ENCODE peak calls at places on chromosomes 13 and 19, in four cellular contexts. T, N, V and Y are unnamed samples.

GRCh38 chr13:48532146-48532472 is 771 bp downstream of the RCBTB2 start:
- DNase-seq in T (no peak), N (no peak), V (no peak), Y (no peak)

GRCh38 chr13:66339214-66339613 is 890.9 kb downstream of the PCDH9 start:
- DNase-seq in T (no peak), N (no peak), V (no peak), Y (no peak)

GRCh38 chr19:30649934-30650614 is 277.9 kb downstream of the ZNF536 start:
- DNase-seq in T (peak), N (peak), V (peak), Y (peak)

GRCh38 chr13:50511877-50512332 is 331.6 kb downstream of the DLEU7 start:
- DNase-seq in T (peak), N (no peak), V (no peak), Y (peak)

GRCh38 chr13:85997587-85997986 is 198.4 kb upstream of the SLITRK6 start:
- DNase-seq in T (no peak), N (no peak), V (no peak), Y (no peak)

GRCh38 chr13:114067886-114068722 is 64.3 kb downstream of the RASA3 start:
- DNase-seq in T (no peak), N (no peak), V (no peak), Y (no peak)

GRCh38 chr13:72504026-72504925 is 223.2 kb downstream of the MZT1 start:
- DNase-seq in T (no peak), N (no peak), V (no peak), Y (no peak)

GRCh38 chr13:110711778-110712070 is 1.8 kb upstream of the ING1 start:
- DNase-seq in T (peak), N (no peak), V (no peak), Y (no peak)

GRCh38 chr19:10543059-10543419 is 665 bp upstream of the ATG4D start:
- DNase-seq in T (no peak), N (no peak), V (no peak), Y (no peak)

GRCh38 chr13:114134111-114134943 is 1.9 kb upstream of the RASA3 start:
- DNase-seq in T (no peak), N (no peak), V (no peak), Y (no peak)

GRCh38 chr19:51386882-51387520 is 773 bp downstream of the LIM2 start:
- DNase-seq in T (no peak), N (no peak), V (no peak), Y (no peak)

GRCh38 chr13:33644607-33645543 is 173.1 kb upstream of the RFC3 start:
- DNase-seq in T (no peak), N (no peak), V (no peak), Y (no peak)

GRCh38 chr19:6297202-6297601 is 17.4 kb upstream of the MLLT1 start:
- DNase-seq in T (no peak), N (no peak), V (no peak), Y (no peak)

GRCh38 chr19:10863107-10863700 is 8.1 kb upstream of the CARM1 start:
- DNase-seq in T (peak), N (no peak), V (no peak), Y (peak)

GRCh38 chr19:7907122-7907521 is 3.4 kb downstream of the MAP2K7 start:
- DNase-seq in T (no peak), N (no peak), V (no peak), Y (no peak)

GRCh38 chr19:6521718-6522646 is 8.8 kb upstream of the TNFSF9 start:
- DNase-seq in T (no peak), N (no peak), V (no peak), Y (peak)

GRCh38 chr13:40940841-40941240 is 78.3 kb downstream of the ELF1 start:
- DNase-seq in T (no peak), N (no peak), V (no peak), Y (no peak)

GRCh38 chr13:113083402-113084061 is 22.1 kb upstream of the F7 start:
- DNase-seq in T (no peak), N (no peak), V (peak), Y (no peak)

GRCh38 chr13:28357846-28358496 is 137.0 kb downstream of the FLT1 start:
- DNase-seq in T (no peak), N (no peak), V (no peak), Y (no peak)

GRCh38 chr13:96090240-96091101 is 564 bp downstream of the HS6ST3 start:
- DNase-seq in T (no peak), N (peak), V (no peak), Y (no peak)

GRCh38 chr13:22812793-22813192 is 368.0 kb upstream of the SGCG start:
- DNase-seq in T (no peak), N (no peak), V (no peak), Y (no peak)

DNA sequence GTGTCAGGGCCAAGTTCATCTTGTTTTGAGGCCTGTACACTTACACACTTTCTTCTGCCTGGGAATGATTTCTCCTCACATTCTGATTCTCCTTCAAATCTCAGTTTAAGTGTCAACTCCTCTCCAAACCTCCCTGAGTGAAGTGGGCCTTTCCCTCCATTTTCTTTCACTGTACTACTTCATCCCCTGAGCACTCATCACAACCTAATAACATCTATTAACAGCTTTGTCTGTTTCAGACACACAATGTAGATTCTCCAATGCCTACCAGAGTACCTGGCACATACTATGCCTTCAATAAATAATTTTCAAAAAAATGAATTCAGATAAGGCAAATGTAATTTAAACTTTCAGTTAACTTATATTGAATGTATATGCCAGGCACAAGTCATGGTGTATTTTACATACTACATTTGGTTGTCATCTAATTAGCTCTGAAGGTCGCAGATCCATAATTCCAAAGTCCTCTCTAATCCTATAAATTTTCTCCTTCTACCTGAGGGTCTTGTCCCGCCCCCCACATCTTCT is 357 bp upstream of the COG6 start:
- DNase-seq in T (no peak), N (peak), V (no peak), Y (peak)
- TF ChIP-seq ELF1 in T (no peak), N (no peak), V (no peak), Y (no peak)

GRCh38 chr19:48355555-48355954 is 8.2 kb downstream of the TMEM143 start:
- DNase-seq in T (no peak), N (no peak), V (no peak), Y (no peak)

GRCh38 chr19:48353682-48354081 is 10.1 kb downstream of the TMEM143 start:
- DNase-seq in T (no peak), N (no peak), V (no peak), Y (no peak)

GRCh38 chr19:48351341-48351752 is 12.4 kb downstream of the TMEM143 start:
- DNase-seq in T (peak), N (peak), V (no peak), Y (peak)

GRCh38 chr19:48350856-48351255 is 12.9 kb downstream of the TMEM143 start:
- DNase-seq in T (no peak), N (no peak), V (no peak), Y (no peak)

GRCh38 chr19:48354332-48354992 is 9.3 kb downstream of the TMEM143 start:
- DNase-seq in T (peak), N (no peak), V (peak), Y (peak)
- TF ChIP-seq MAX in T (peak), N (no peak), V (peak), Y (no peak)

GRCh38 chr19:44005968-44006367 is 3.2 kb downstream of the ZNF230 start:
- DNase-seq in T (no peak), N (no peak), V (no peak), Y (no peak)

GRCh38 chr19:44007473-44007872 is 4.7 kb downstream of the ZNF230 start:
- DNase-seq in T (no peak), N (no peak), V (no peak), Y (no peak)

GRCh38 chr19:44002566-44003460 is at the start of gene ZNF230:
- DNase-seq in T (peak), N (peak), V (peak), Y (peak)

GRCh38 chr19:44002212-44002565 is 568 bp upstream of the ZNF230 start:
- DNase-seq in T (no peak), N (no peak), V (no peak), Y (no peak)

GRCh38 chr19:44003461-44004134 is 841 bp downstream of the ZNF230 start:
- DNase-seq in T (peak), N (no peak), V (no peak), Y (peak)
- TF ChIP-seq JUND in T (no peak), N (no peak), V (no peak), Y (no peak)

GRCh38 chr19:484494-484893 is 11.8 kb upstream of the MADCAM1 start:
- DNase-seq in T (no peak), N (no peak), V (no peak), Y (no peak)

GRCh38 chr19:482186-483041 is 13.9 kb upstream of the MADCAM1 start:
- DNase-seq in T (no peak), N (peak), V (no peak), Y (no peak)

GRCh38 chr19:483332-484072 is 12.8 kb upstream of the MADCAM1 start:
- DNase-seq in T (no peak), N (peak), V (no peak), Y (no peak)

GRCh38 chr19:478236-478888 is 17.5 kb upstream of the SHC2 start:
- DNase-seq in T (no peak), N (no peak), V (no peak), Y (no peak)

GRCh38 chr19:480016-480855 is 16.1 kb upstream of the MADCAM1 start:
- DNase-seq in T (peak), N (peak), V (no peak), Y (peak)
- TF ChIP-seq ELF1 in T (no peak), N (no peak), V (no peak), Y (no peak)

DNA sequence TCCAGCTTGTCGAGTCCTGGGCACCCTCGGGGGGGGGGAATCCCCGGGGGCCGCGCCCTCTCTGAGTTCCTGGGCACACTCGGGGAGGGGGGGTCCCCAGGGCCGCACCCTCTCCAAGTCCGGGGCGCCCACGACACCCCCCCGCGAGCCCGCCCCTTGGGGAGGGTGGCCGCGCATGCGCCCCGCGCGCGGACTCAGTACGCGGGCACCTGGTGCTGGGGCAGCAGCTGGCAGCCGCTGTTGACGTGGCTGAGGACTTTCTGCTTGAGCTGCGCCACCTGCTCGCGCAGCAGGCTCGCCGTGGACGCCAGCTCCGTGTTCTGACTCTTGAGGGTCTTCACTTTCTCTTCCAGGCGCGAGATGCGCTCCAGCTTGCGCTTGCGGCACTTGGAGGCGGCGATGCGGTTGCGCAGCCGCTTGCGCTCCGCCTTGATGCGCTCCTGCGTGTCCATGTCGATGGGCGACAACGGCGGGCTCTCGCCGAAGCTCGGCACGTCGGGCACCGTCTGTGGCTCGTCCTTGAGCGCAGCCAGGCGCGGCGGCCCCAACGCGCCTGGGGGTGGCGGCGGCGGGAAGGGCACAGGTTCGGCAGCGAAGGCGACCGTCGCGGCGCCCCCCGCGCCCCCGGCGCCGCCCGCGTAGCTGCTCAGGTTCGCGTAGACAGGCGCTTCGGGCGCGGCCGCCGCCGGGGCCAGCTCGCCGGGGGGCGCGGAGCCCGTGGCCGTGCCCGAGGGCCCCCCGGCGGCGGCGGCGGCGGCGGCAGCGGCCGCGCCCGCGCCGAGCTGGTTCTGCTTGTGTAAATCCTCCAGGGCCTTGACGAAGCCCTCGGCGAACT is 958 bp downstream of the JUND start:
- DNase-seq in T (peak), N (peak), V (no peak), Y (peak)
- TF ChIP-seq MAX in T (peak), N (peak), V (peak), Y (peak)

GRCh38 chr19:4871711-4872110 is 4.2 kb upstream of the PLIN3 start:
- DNase-seq in T (no peak), N (no peak), V (no peak), Y (no peak)

GRCh38 chr19:4868286-4868834 is 893 bp upstream of the PLIN3 start:
- DNase-seq in T (no peak), N (no peak), V (no peak), Y (no peak)

GRCh38 chr19:4866595-4867424 is 657 bp downstream of the PLIN3 start:
- DNase-seq in T (peak), N (peak), V (no peak), Y (peak)

GRCh38 chr19:4867534-4868285 is at the start of gene PLIN3:
- DNase-seq in T (peak), N (peak), V (peak), Y (peak)

GRCh38 chr19:4870025-4870700 is 2.7 kb upstream of the PLIN3 start:
- DNase-seq in T (peak), N (no peak), V (peak), Y (peak)
- TF ChIP-seq JUND in T (peak), N (peak), V (peak), Y (peak)

DNA sequence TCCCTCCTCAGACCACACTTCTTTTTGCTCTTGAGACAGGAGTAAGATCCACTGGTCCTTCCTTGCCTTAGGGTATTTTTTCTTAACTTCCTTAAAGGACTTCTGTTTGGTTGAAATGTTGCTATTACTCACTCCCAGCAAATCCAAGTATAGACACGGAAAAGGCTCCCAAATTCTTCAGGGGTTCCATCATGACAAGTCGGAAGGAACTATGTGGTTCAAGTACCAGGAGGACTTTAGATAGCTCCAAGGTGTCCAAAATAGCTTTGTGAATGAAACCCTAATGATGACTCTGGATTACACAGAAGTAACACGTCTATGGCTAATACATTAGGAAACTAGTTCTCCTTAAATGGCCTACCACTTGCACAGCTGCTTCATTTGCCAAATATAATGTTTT is 238.7 kb downstream of the KCTD12 start:
- DNase-seq in T (no peak), N (no peak), V (no peak), Y (no peak)
- TF ChIP-seq ELF1 in T (no peak), N (no peak), V (no peak), Y (no peak)

DNA sequence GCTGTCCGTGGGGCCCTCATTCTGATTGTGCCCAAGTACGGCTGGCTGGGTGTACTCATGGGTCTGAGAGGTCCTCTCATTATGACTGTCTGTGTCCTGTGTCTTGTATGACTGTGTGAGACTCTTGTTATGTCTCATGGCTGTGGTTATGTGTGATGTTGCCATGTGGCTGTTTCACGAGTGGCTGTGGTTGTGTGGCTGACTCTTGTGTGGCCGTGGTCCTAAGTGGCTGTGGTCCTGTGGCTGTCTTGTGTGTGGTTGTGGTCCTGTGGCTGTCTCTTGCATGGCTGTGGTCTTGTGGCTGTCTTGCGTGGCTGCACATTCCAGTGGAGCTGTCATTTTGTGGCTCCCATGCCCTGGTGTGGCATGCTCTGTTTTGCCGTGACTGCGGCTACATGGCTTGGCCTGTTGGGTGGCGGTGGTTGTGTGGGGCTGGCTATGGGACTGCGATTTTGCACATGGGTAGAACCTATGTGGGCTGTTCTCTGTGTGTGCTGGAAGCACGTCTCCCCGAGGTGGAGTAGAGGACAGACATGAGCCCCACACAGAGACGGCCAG is 2.5 kb downstream of the LYL1 start:
- DNase-seq in T (no peak), N (no peak), V (no peak), Y (peak)
- TF ChIP-seq MAX in T (no peak), N (no peak), V (no peak), Y (peak)